ENCODE peak calls at places on chromosomes 6 and 20, in ten cellular contexts. M is trophoblast cell, I is vagina, O is hepatocyte, H is DND-41, T is heart right ventricle, L is colonic mucosa, R is cardiac muscle cell, F is Panc1, D is neuronal stem cell. A is an unnamed sample. For H3K27me3 and H3K4me1, the result is how much of the 10 kb centered on the place peaks cover.

GRCh38 chr6:22929228-22929627 is 359.9 kb downstream of the HDGFL1 start:
- DNase-seq in F (no peak), O (no peak), T (no peak), L (no peak), H (no peak), D (no peak), M (no peak), I (no peak), R (no peak), A (no peak)

GRCh38 chr20:58192567-58192966 is 35.9 kb downstream of the ANKRD60 start:
- DNase-seq in O (no peak), F (no peak), D (no peak), I (no peak), R (no peak), L (no peak), T (no peak), M (no peak), H (peak), A (no peak)

GRCh38 chr6:21800948-21801438 is 207.4 kb downstream of the SOX4 start:
- DNase-seq in M (peak), O (peak), D (no peak), H (no peak), I (no peak), F (peak), T (no peak), R (no peak), L (no peak), A (no peak)

GRCh38 chr6:158853072-158853871 is 34.1 kb upstream of the EZR start:
- DNase-seq in H (peak), L (peak), F (peak), D (peak), T (no peak), I (no peak), M (peak), O (peak), R (peak), A (peak)

GRCh38 chr6:41963371-41963770 is 21.8 kb upstream of the CCND3 start:
- DNase-seq in D (no peak), F (no peak), I (no peak), T (no peak), M (no peak), R (no peak), H (no peak), O (no peak), L (no peak), A (no peak)

GRCh38 chr6:140051521-140052455 is 677.3 kb upstream of the CITED2 start:
- DNase-seq in D (no peak), I (no peak), F (no peak), L (no peak), O (no peak), T (no peak), H (no peak), M (peak), R (no peak), A (peak)

GRCh38 chr6:149421132-149421531 is 21.1 kb downstream of the SUMO4 start:
- DNase-seq in L (no peak), O (no peak), I (no peak), R (no peak), T (no peak), H (no peak), D (no peak), M (no peak), F (no peak), A (no peak)

GRCh38 chr6:133083248-133083967 is 157.7 kb upstream of the EYA4 start:
- DNase-seq in O (no peak), R (no peak), F (no peak), L (no peak), H (no peak), T (no peak), D (no peak), I (no peak), M (no peak), A (no peak)

GRCh38 chr6:90574610-90575009 is 12.3 kb downstream of the MAP3K7 start:
- DNase-seq in F (no peak), I (no peak), D (no peak), T (no peak), H (no peak), O (peak), L (no peak), R (no peak), M (no peak), A (no peak)

GRCh38 chr6:130129781-130130246 is 92.9 kb downstream of the SAMD3 start:
- DNase-seq in M (no peak), D (no peak), O (no peak), H (no peak), I (no peak), F (no peak), R (no peak), T (no peak), L (no peak), A (peak)

GRCh38 chr6:75302280-75302679 is 17.7 kb upstream of the TMEM30A start:
- DNase-seq in R (no peak), H (no peak), T (no peak), M (no peak), D (no peak), I (no peak), O (no peak), F (no peak), L (no peak), A (no peak)

GRCh38 chr6:148413321-148414094 is 70.9 kb downstream of the SASH1 start:
- DNase-seq in O (no peak), D (no peak), F (no peak), R (no peak), H (no peak), M (no peak), L (no peak), I (no peak), T (no peak), A (no peak)

GRCh38 chr20:3164763-3165410 is 5.2 kb upstream of the FASTKD5 start:
- DNase-seq in T (no peak), O (no peak), L (no peak), I (no peak), M (no peak), R (no peak), F (no peak), D (no peak), H (no peak), A (no peak)

GRCh38 chr6:30463242-30463641 is 26.1 kb upstream of the HLA-E start:
- DNase-seq in T (no peak), H (no peak), F (no peak), O (no peak), D (no peak), R (no peak), L (no peak), I (no peak), M (no peak), A (no peak)

GRCh38 chr6:30462482-30462881 is 26.8 kb upstream of the HLA-E start:
- DNase-seq in F (no peak), H (no peak), L (no peak), O (no peak), R (no peak), D (no peak), M (no peak), T (no peak), I (no peak), A (no peak)

GRCh38 chr6:30463651-30464618 is 25.4 kb upstream of the HLA-E start:
- DNase-seq in L (no peak), T (peak), H (peak), M (no peak), D (no peak), I (no peak), F (no peak), O (no peak), R (no peak), A (no peak)

GRCh38 chr6:30459145-30459544 is 30.2 kb upstream of the HLA-E start:
- DNase-seq in L (no peak), H (no peak), F (no peak), O (no peak), T (no peak), R (no peak), I (no peak), D (no peak), M (no peak), A (no peak)

DNA sequence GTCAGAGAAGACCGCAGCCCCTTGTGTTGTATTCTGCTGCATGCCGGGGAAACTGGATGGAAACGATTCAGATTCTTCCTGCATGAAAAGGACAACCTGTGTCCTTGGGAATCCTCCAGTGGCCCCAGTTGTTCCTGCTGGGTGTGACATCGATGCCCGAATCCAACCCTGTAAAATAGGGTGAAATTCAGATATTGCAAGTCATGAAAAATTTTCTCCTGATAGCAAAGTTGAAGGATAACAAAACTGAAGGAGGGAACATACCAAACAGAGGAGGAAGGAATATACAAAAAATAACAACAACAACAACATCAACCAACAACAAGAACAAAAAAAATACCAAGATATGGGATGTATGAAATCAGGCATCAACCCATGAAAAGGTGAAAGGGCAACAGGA is 28.3 kb upstream of the HLA-E start:
- DNase-seq in M (no peak), H (no peak), T (no peak), D (no peak), I (no peak), R (no peak), F (no peak), L (no peak), O (no peak), A (no peak)
- H3K27me3 ChIP-seq in M (under half), H (under half), T (under half), D (half or more), I (under half), R (half or more), F (under half), L (half or more), O (half or more), A (half or more)

GRCh38 chr6:167672738-167673137 is 154.0 kb upstream of the AFDN start:
- DNase-seq in H (no peak), D (no peak), F (no peak), M (no peak), R (no peak), I (no peak), T (no peak), L (no peak), O (no peak), A (no peak)

GRCh38 chr6:167669553-167669849 is 157.2 kb upstream of the AFDN start:
- DNase-seq in D (no peak), M (no peak), R (no peak), L (no peak), O (no peak), F (no peak), H (no peak), T (no peak), I (no peak), A (no peak)

GRCh38 chr6:167671977-167672687 is 154.6 kb upstream of the AFDN start:
- DNase-seq in O (no peak), I (no peak), M (no peak), L (no peak), T (no peak), F (no peak), R (no peak), D (no peak), H (no peak), A (no peak)

GRCh38 chr6:167669870-167670802 is 156.6 kb upstream of the AFDN start:
- DNase-seq in M (no peak), F (no peak), I (no peak), L (no peak), D (no peak), H (no peak), T (peak), O (no peak), R (peak), A (no peak)

DNA sequence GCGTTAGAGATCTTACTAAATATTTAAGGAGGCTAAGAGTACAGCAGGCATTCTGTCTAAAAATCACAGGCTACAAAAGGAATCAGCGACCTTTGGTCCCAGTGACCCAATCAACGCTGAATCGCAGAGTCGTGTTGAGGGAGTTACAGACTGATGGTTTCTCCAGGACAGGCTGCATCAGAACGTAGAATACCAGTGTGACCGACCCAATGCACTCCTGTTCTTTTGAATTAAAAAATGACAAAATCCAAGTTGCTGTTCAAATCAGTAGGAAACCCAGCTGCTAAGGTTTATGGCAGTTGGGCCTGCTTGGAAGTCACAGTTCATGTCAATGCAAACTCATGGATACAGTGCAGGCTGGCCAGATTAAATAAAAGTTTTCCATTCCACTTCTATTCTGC is 155.8 kb upstream of the AFDN start:
- DNase-seq in D (no peak), T (no peak), F (no peak), M (no peak), H (no peak), R (no peak), I (no peak), O (no peak), L (no peak), A (no peak)
- H3K4me1 ChIP-seq in D (under half), T (under half), F (under half), M (under half), H (under half), R (under half), I (under half), O (under half), L (under half), A (under half)

GRCh38 chr6:46490425-46491200 is 636 bp downstream of the RCAN2 start:
- DNase-seq in R (peak), I (no peak), O (peak), L (peak), F (no peak), T (peak), D (peak), H (no peak), M (no peak), A (no peak)

GRCh38 chr6:46491201-46491788 is at the start of gene RCAN2:
- DNase-seq in H (no peak), O (peak), M (peak), D (peak), F (no peak), I (no peak), R (peak), T (peak), L (peak), A (no peak)

GRCh38 chr6:46491789-46492547 is 719 bp upstream of the RCAN2 start:
- DNase-seq in T (peak), O (peak), L (peak), I (no peak), R (peak), M (no peak), D (peak), H (no peak), F (no peak), A (peak)

GRCh38 chr6:46484081-46484820 is 7.0 kb downstream of the RCAN2 start:
- DNase-seq in I (no peak), M (no peak), H (no peak), R (peak), T (peak), F (no peak), L (no peak), D (no peak), O (no peak), A (no peak)

GRCh38 chr6:46486186-46486585 is 5.1 kb downstream of the RCAN2 start:
- DNase-seq in T (no peak), O (no peak), D (no peak), M (no peak), H (no peak), F (no peak), I (no peak), R (no peak), L (no peak), A (no peak)
- H3K27me3 ChIP-seq in T (under half), O (under half), D (under half), M (under half), H (under half), F (under half), I (under half), R (under half), L (under half), A (half or more)

GRCh38 chr20:37986873-37987601 is 46.2 kb downstream of the TTI1 start:
- DNase-seq in F (no peak), L (no peak), M (no peak), R (peak), O (peak), T (peak), I (peak), H (no peak), D (peak), A (no peak)

GRCh38 chr20:37987602-37988290 is 45.5 kb downstream of the TTI1 start:
- DNase-seq in O (peak), T (no peak), M (no peak), D (no peak), F (no peak), I (no peak), L (no peak), H (no peak), R (peak), A (no peak)

GRCh38 chr20:37989601-37990001 is 43.7 kb downstream of the TTI1 start:
- DNase-seq in I (no peak), R (peak), M (no peak), F (no peak), L (no peak), T (peak), D (no peak), H (no peak), O (peak), A (peak)

GRCh38 chr20:37990571-37991151 is 42.6 kb downstream of the TTI1 start:
- DNase-seq in D (no peak), L (peak), F (peak), O (peak), M (no peak), H (no peak), R (peak), T (peak), I (no peak), A (peak)

GRCh38 chr20:37988555-37988954 is 44.7 kb downstream of the TTI1 start:
- DNase-seq in L (no peak), D (no peak), R (no peak), H (no peak), F (no peak), I (no peak), T (no peak), M (no peak), O (no peak), A (no peak)
- H3K4me1 ChIP-seq in L (under half), D (under half), R (half or more), H (under half), F (under half), I (under half), T (half or more), M (under half), O (half or more), A (under half)

GRCh38 chr6:117089604-117090003 is 175.8 kb upstream of the VGLL2 start:
- DNase-seq in F (no peak), I (no peak), D (no peak), R (no peak), H (no peak), M (no peak), L (no peak), O (no peak), T (no peak), A (peak)
- H3K27me3 ChIP-seq in F (under half), I (under half), D (under half), R (under half), H (under half), M (under half), L (under half), O (under half), T (under half), A (under half)

DNA sequence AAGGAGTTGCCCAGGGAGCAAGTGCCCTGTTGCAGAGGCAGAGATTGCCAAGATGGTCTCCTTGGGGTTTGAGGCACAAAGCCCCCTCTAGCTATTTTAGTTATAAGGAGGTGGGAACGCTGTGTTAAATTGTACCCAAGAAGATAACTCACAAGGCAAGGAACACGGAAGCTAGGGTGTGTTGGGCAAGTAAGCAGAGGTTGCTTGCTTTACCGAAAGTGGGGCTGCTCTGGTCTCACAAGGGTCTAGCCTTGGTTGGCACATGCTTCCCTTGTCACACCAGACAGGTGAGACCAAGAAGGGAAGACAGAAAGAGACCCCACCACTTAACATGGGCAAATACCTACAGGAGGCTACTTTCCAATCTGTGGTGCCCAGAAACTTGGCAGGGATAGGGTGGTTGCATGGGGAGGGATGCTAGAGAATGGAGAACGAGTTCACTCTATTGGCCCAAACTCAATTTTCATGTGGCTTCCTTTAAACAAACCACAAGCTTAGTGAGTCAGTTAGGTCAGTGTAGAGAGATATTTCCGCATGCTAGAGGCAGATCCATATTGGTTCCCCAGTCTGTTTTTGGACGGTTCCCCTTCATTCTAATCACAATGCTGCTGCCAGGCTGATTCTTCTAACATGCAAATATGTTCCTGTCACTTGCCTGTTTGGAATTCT is 42.4 kb downstream of the PLAGL1 start:
- DNase-seq in R (no peak), I (no peak), M (no peak), F (no peak), O (no peak), H (no peak), D (no peak), T (no peak), L (no peak), A (peak)
- H3K4me1 ChIP-seq in R (under half), I (under half), M (under half), F (under half), O (under half), H (under half), D (under half), T (under half), L (under half), A (under half)

GRCh38 chr6:169411722-169412121 is 158.1 kb upstream of the THBS2 start:
- DNase-seq in L (no peak), M (no peak), I (no peak), R (no peak), H (no peak), O (no peak), T (no peak), D (no peak), F (no peak), A (no peak)

GRCh38 chr6:169416249-169416648 is 162.6 kb upstream of the THBS2 start:
- DNase-seq in O (no peak), I (no peak), R (no peak), F (no peak), T (no peak), D (no peak), M (no peak), H (no peak), L (no peak), A (no peak)

GRCh38 chr6:169411296-169411695 is 157.7 kb upstream of the THBS2 start:
- DNase-seq in R (no peak), M (no peak), D (no peak), L (no peak), T (no peak), I (no peak), O (no peak), F (no peak), H (no peak), A (no peak)

GRCh38 chr6:169417101-169417500 is 163.5 kb upstream of the THBS2 start:
- DNase-seq in R (no peak), M (no peak), D (no peak), I (no peak), H (no peak), F (no peak), O (no peak), L (no peak), T (no peak), A (no peak)

GRCh38 chr6:169415179-169415578 is 161.5 kb upstream of the THBS2 start:
- DNase-seq in H (no peak), F (no peak), R (no peak), T (no peak), O (no peak), D (no peak), L (no peak), M (no peak), I (no peak), A (no peak)
- H3K27me3 ChIP-seq in H (under half), F (under half), R (under half), T (under half), O (under half), D (under half), L (under half), M (under half), I (under half), A (under half)

GRCh38 chr6:56744528-56744927 is 101.8 kb upstream of the DST start:
- DNase-seq in D (no peak), R (no peak), H (no peak), T (no peak), O (no peak), F (no peak), I (no peak), M (no peak), L (no peak), A (no peak)
- H3K4me1 ChIP-seq in D (under half), R (under half), H (under half), T (half or more), O (under half), F (half or more), I (under half), M (under half), L (under half), A (half or more)

DNA sequence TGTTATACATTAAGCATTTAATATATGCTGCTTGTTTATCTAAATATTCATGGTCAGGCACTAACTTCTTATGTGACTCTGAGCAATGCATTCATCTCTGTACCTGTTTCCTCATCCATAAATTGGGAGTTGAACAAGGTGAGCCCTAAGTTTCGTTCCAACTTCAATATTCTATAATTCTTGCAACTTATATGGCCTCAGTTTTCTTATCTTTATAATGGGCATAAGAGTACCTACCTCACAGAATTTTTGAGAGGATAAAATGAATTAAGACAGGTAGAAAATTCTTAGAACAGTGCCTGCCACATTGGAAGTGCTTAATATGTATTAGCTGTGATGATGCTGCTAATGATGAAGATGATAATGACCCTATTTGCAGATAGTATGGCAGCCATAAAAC is 11.8 kb upstream of the HIVEP2 start:
- DNase-seq in O (no peak), F (no peak), H (no peak), D (no peak), R (no peak), I (no peak), M (no peak), L (no peak), T (no peak), A (no peak)
- H3K27me3 ChIP-seq in O (under half), F (under half), H (under half), D (under half), R (under half), I (under half), M (under half), L (under half), T (under half), A (under half)